ENCODE peak calls at places on chromosomes 5 and 9, in seven cellular contexts. H is cardiac fibroblast; W is stimulated activated CD8-positive, alpha-beta memory T cell treated with anti-CD3 and anti-CD28 coated beads, Interleukin-2, amount 100 ng/mL, for 1 hour; V is fibroblast of the aortic adventitia; L is right atrium auricular region; D is foreskin fibroblast; T is NCI-H187. N is an unnamed sample.

GRCh38 chr9:30970186-30970585 is 1414.3 kb upstream of the ACO1 start:
- DNase-seq in H (no peak), W (no peak), V (no peak), L (no peak), D (no peak), T (no peak), N (no peak)

GRCh38 chr5:20028506-20028905 is 40.5 kb upstream of the CDH18 start:
- DNase-seq in H (peak), W (no peak), V (peak), L (no peak), D (peak), T (no peak), N (no peak)

GRCh38 chr9:115640887-115641286 is 512.7 kb upstream of the PAPPA start:
- DNase-seq in H (peak), W (no peak), V (peak), L (no peak), D (peak), T (no peak), N (peak)

GRCh38 chr5:110339399-110339798 is 387.1 kb downstream of the TMEM232 start:
- DNase-seq in H (no peak), W (no peak), V (no peak), L (no peak), D (no peak), T (no peak), N (no peak)

GRCh38 chr5:80170117-80170535 is 85.7 kb downstream of the SERINC5 start:
- DNase-seq in H (no peak), W (no peak), V (no peak), L (no peak), D (no peak), T (no peak), N (no peak)

GRCh38 chr9:97615439-97616072 is 17.6 kb downstream of the TSTD2 start:
- DNase-seq in H (peak), W (peak), V (peak), L (peak), D (peak), T (peak), N (peak)

GRCh38 chr5:171336486-171337206 is 27.6 kb downstream of the TLX3 start:
- DNase-seq in H (peak), W (no peak), V (peak), L (no peak), D (peak), T (peak), N (peak)

GRCh38 chr9:124110307-124110915 is 98.8 kb downstream of the LHX2 start:
- DNase-seq in H (peak), W (no peak), V (peak), L (no peak), D (peak), T (no peak), N (peak)

GRCh38 chr9:31542384-31543055 is 841.9 kb upstream of the ACO1 start:
- DNase-seq in H (peak), W (no peak), V (peak), L (peak), D (peak), T (no peak), N (peak)

GRCh38 chr5:142287096-142287972 is 37.5 kb downstream of the SPRY4 start:
- DNase-seq in H (no peak), W (no peak), V (no peak), L (no peak), D (no peak), T (no peak), N (no peak)

GRCh38 chr5:135193213-135194125 is 159.4 kb upstream of the PITX1 start:
- DNase-seq in H (peak), W (no peak), V (peak), L (peak), D (peak), T (no peak), N (peak)

GRCh38 chr5:1019001-1019651 is 10.5 kb downstream of the NKD2 start:
- DNase-seq in H (no peak), W (no peak), V (no peak), L (no peak), D (no peak), T (no peak), N (no peak)

GRCh38 chr9:133144887-133145466 is 18.7 kb downstream of the GBGT1 start:
- DNase-seq in H (no peak), W (no peak), V (no peak), L (no peak), D (no peak), T (no peak), N (no peak)

GRCh38 chr5:5494489-5495402 is 72.3 kb downstream of the ICE1 start:
- DNase-seq in H (peak), W (peak), V (peak), L (no peak), D (peak), T (peak), N (peak)

GRCh38 chr5:160159991-160160826 is 41.0 kb upstream of the PWWP2A start:
- DNase-seq in H (no peak), W (no peak), V (no peak), L (no peak), D (no peak), T (peak), N (no peak)

GRCh38 chr5:134175874-134176522 is 752 bp downstream of the SKP1 start:
- DNase-seq in H (peak), W (peak), V (peak), L (no peak), D (peak), T (no peak), N (peak)

GRCh38 chr9:17742065-17742464 is 163.2 kb downstream of the SH3GL2 start:
- DNase-seq in H (no peak), W (no peak), V (no peak), L (no peak), D (no peak), T (no peak), N (no peak)

GRCh38 chr9:114048533-114049452 is 29.3 kb downstream of the AMBP start:
- DNase-seq in H (no peak), W (no peak), V (no peak), L (peak), D (no peak), T (no peak), N (no peak)

GRCh38 chr5:84113246-84114118 is 271.2 kb downstream of the EDIL3 start:
- DNase-seq in H (no peak), W (no peak), V (no peak), L (no peak), D (no peak), T (peak), N (no peak)

GRCh38 chr5:228886-229285 is 10.8 kb downstream of the SDHA start:
- DNase-seq in H (no peak), W (no peak), V (no peak), L (no peak), D (no peak), T (no peak), N (no peak)

GRCh38 chr5:170173227-170173626 is 59.6 kb upstream of the C5orf58 start:
- DNase-seq in H (peak), W (no peak), V (peak), L (no peak), D (peak), T (no peak), N (peak)

GRCh38 chr5:133981714-133982113 is 13.3 kb upstream of the C5orf15 start:
- DNase-seq in H (no peak), W (no peak), V (no peak), L (no peak), D (no peak), T (no peak), N (no peak)

GRCh38 chr9:120182011-120182410 is 398.0 kb downstream of the CDK5RAP2 start:
- DNase-seq in H (no peak), W (no peak), V (no peak), L (no peak), D (no peak), T (no peak), N (no peak)

GRCh38 chr5:81626524-81626923 is 124.4 kb downstream of the SSBP2 start:
- DNase-seq in H (peak), W (no peak), V (peak), L (no peak), D (peak), T (no peak), N (peak)